ENCODE peak calls at places on chromosomes 12 and 14, in eight cellular contexts. H is fibroblast of pulmonary artery, K is OCI-LY7, M is neuronal stem cell, A is HFF-Myc, B is HCT116, G is uterus, F is fibroblast of lung. N is an unnamed sample.

GRCh38 chr14:22689186-22689585 is 45.0 kb upstream of the OR6J1 start:
- DNase-seq in M (no peak), K (no peak), G (peak), F (peak), H (peak), B (peak), A (peak), N (no peak)

GRCh38 chr12:117447665-117448366 is 86.4 kb upstream of the NOS1 start:
- DNase-seq in H (no peak), F (no peak), A (no peak), G (no peak), K (no peak), B (no peak), M (no peak), N (no peak)

GRCh38 chr12:57048423-57048822 is 1.5 kb downstream of the MYO1A start:
- DNase-seq in K (no peak), G (no peak), H (no peak), M (no peak), F (no peak), B (no peak), A (no peak), N (no peak)

GRCh38 chr12:29270446-29270845 is 110.5 kb downstream of the ERGIC2 start:
- DNase-seq in K (no peak), H (no peak), F (no peak), G (no peak), B (no peak), M (no peak), A (no peak), N (no peak)

GRCh38 chr12:97758586-97758985 is 296.0 kb downstream of the RMST start:
- DNase-seq in H (no peak), F (no peak), B (no peak), A (no peak), G (no peak), K (no peak), M (no peak), N (no peak)

GRCh38 chr14:65170768-65171251 is 68.5 kb upstream of the MAX start:
- DNase-seq in M (no peak), B (no peak), G (no peak), A (peak), K (peak), F (peak), H (peak), N (no peak)

GRCh38 chr12:66140726-66141125 is 10.2 kb upstream of the LLPH start:
- DNase-seq in G (no peak), H (no peak), A (no peak), K (peak), B (no peak), M (no peak), F (peak), N (no peak)

GRCh38 chr12:46959484-46959883 is 119.9 kb upstream of the PCED1B start:
- DNase-seq in A (no peak), M (no peak), H (peak), B (peak), G (no peak), F (peak), K (no peak), N (no peak)

GRCh38 chr14:79767278-79767677 is 444.0 kb downstream of the DIO2 start:
- DNase-seq in F (no peak), H (no peak), B (no peak), G (no peak), M (no peak), A (no peak), K (no peak), N (no peak)

GRCh38 chr12:50723870-50724269 is 40.0 kb upstream of the ATF1 start:
- DNase-seq in F (peak), H (no peak), K (no peak), A (no peak), M (no peak), B (no peak), G (no peak), N (no peak)

GRCh38 chr14:67541448-67542387 is 8.6 kb downstream of the PLEKHH1 start:
- DNase-seq in H (no peak), K (no peak), A (no peak), F (no peak), G (no peak), B (no peak), M (no peak), N (no peak)

GRCh38 chr12:46752396-46752795 is 73.4 kb downstream of the SLC38A4 start:
- DNase-seq in K (no peak), A (no peak), B (no peak), G (no peak), M (no peak), F (no peak), H (no peak), N (no peak)

GRCh38 chr14:41257476-41257875 is 349.2 kb upstream of the LRFN5 start:
- DNase-seq in K (no peak), F (no peak), B (no peak), M (no peak), G (no peak), H (no peak), A (no peak), N (no peak)

GRCh38 chr12:1350055-1350933 is 244.1 kb downstream of the FBXL14 start:
- DNase-seq in K (no peak), A (peak), B (no peak), M (no peak), G (no peak), H (peak), F (peak), N (no peak)

GRCh38 chr12:43578782-43579181 is 26.8 kb upstream of the ADAMTS20 start:
- DNase-seq in H (no peak), K (no peak), A (no peak), B (no peak), G (no peak), F (peak), M (no peak), N (no peak)

GRCh38 chr12:43285248-43285647 is 266.8 kb downstream of the ADAMTS20 start:
- DNase-seq in B (no peak), K (no peak), H (peak), F (peak), A (no peak), G (no peak), M (no peak), N (no peak)

GRCh38 chr12:79691299-79692248 is 810 bp upstream of the PAWR start:
- DNase-seq in F (peak), A (peak), G (no peak), M (no peak), B (no peak), K (no peak), H (peak), N (no peak)

GRCh38 chr12:131085816-131086591 is 132.3 kb downstream of the ADGRD1 start:
- DNase-seq in H (no peak), K (no peak), F (no peak), M (no peak), A (no peak), G (peak), B (no peak), N (no peak)

GRCh38 chr12:124397807-124398577 is 103.1 kb downstream of the RFLNA start:
- DNase-seq in G (peak), M (no peak), A (no peak), B (no peak), H (peak), F (peak), K (no peak), N (no peak)

GRCh38 chr12:109830267-109830666 is 2.9 kb downstream of the TRPV4 start:
- DNase-seq in H (no peak), A (no peak), F (no peak), B (no peak), M (no peak), K (no peak), G (no peak), N (no peak)

GRCh38 chr14:49428076-49428475 is 158.1 kb downstream of the RPS29 start:
- DNase-seq in B (no peak), H (no peak), M (no peak), A (no peak), G (no peak), F (no peak), K (no peak), N (no peak)

GRCh38 chr14:49424436-49425331 is 161.5 kb downstream of the RPS29 start:
- DNase-seq in A (no peak), K (no peak), F (peak), G (no peak), H (no peak), B (no peak), M (no peak), N (no peak)

GRCh38 chr14:49427117-49427516 is 159.1 kb downstream of the RPS29 start:
- DNase-seq in A (no peak), K (no peak), G (no peak), M (no peak), B (no peak), F (no peak), H (no peak), N (no peak)
- H3K4me3 ChIP-seq in A (no peak), K (no peak), G (no peak), M (no peak), B (no peak), F (no peak), H (no peak), N (no peak)

DNA sequence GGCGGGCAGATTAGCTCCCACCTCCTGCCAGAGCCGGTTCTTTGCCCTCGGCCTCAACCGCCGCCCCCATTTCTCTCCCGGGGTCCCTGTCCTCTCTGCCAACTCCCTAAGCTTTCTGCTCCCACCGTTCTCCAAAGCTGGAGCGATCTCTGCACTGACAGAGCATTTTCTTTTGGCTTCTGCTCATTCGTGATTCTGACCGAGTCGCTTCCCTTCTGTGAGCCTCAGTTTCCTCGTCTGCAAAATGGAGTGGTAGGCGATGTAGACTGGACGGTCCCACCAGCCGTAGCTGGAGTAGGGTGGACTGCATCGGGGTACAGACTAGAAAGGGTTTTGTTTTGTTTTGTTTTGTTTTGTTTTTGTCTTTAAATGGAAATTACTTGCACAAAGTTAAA is 2.4 kb downstream of the VSX2 start:
- DNase-seq in K (no peak), G (no peak), B (no peak), A (no peak), F (peak), M (no peak), H (no peak), N (no peak)
- H3K4me3 ChIP-seq in K (no peak), G (no peak), B (no peak), A (no peak), F (no peak), M (no peak), H (no peak), N (no peak)

GRCh38 chr14:74507796-74508195 is 14.2 kb downstream of the ISCA2 start:
- DNase-seq in F (no peak), H (no peak), B (no peak), K (no peak), A (no peak), M (no peak), G (no peak), N (no peak)

GRCh38 chr14:74508844-74509428 is 15.4 kb downstream of the ISCA2 start:
- DNase-seq in A (no peak), F (no peak), M (no peak), H (no peak), K (no peak), B (no peak), G (no peak), N (no peak)

GRCh38 chr14:74507085-74507484 is 13.5 kb downstream of the ISCA2 start:
- DNase-seq in B (no peak), H (no peak), K (no peak), M (no peak), G (no peak), F (no peak), A (no peak), N (no peak)

GRCh38 chr14:74509587-74510210 is 16.1 kb downstream of the ISCA2 start:
- DNase-seq in A (no peak), F (no peak), H (no peak), M (no peak), B (no peak), K (no peak), G (peak), N (no peak)

DNA sequence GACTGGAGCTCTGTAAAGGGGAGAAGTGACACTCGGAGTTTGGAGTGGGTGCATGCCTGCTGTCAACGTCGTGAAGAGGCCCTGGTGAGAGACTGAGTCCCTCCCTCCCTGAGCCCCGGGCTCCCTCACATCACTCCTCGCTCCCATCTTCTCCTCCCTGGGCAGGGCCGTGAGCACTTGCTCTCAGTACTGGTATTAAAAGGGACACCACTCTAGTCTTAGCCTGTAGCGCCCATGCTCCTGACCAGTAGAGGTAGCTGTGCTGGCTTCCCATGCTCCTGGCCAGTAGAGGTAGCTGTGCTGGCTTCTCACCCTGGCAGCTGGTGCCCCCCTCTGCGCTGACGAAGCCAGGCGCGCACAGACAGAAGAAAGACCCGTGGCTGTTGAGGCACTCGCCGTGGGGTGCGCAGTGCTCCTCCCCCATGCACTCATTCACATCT is 14.7 kb downstream of the ISCA2 start:
- DNase-seq in K (no peak), F (no peak), G (no peak), B (no peak), H (peak), M (no peak), A (no peak), N (peak)
- H3K4me3 ChIP-seq in K (no peak), F (no peak), G (no peak), B (no peak), H (no peak), M (no peak), A (no peak), N (no peak)

GRCh38 chr12:48978741-48979601 is 849 bp downstream of the WNT1 start:
- DNase-seq in M (no peak), B (no peak), F (no peak), K (no peak), H (no peak), A (no peak), G (no peak), N (peak)
- H3K4me3 ChIP-seq in M (peak), B (no peak), F (no peak), K (no peak), H (no peak), A (no peak), G (no peak), N (peak)

GRCh38 chr14:96256420-96256819 is 410 bp downstream of the BDKRB1 start:
- DNase-seq in A (no peak), B (no peak), G (no peak), M (no peak), F (peak), H (no peak), K (no peak), N (peak)
- H3K4me3 ChIP-seq in A (peak), B (no peak), G (no peak), M (no peak), F (peak), H (peak), K (no peak), N (no peak)